ENCODE peak calls at places on chromosome 10, in eight cellular contexts. One of them, this sample, is unnamed.

GRCh38 chr10:124717911-124718734 is 26.1 kb downstream of the FAM53B start:
- DNase-seq in neural progenitor cell: no peak
- DNase-seq in GM06990: peak; percentile 80
- DNase-seq in IMR-90: no peak
- DNase-seq in fibroblast of the aortic adventitia: no peak
- DNase-seq in gastrocnemius medialis: no peak
- DNase-seq in OCI-LY7: no peak
- DNase-seq in mammary epithelial cell: peak; percentile 71
- DNase-seq in this sample: no peak

GRCh38 chr10:378930-379704 is 243.9 kb downstream of the ZMYND11 start:
- DNase-seq in neural progenitor cell: no peak
- DNase-seq in GM06990: no peak
- DNase-seq in IMR-90: no peak
- DNase-seq in fibroblast of the aortic adventitia: no peak
- DNase-seq in gastrocnemius medialis: no peak
- DNase-seq in OCI-LY7: no peak
- DNase-seq in mammary epithelial cell: no peak
- DNase-seq in this sample: no peak

GRCh38 chr10:59284111-59284975 is 78.0 kb downstream of the FAM13C start:
- DNase-seq in neural progenitor cell: no peak
- DNase-seq in GM06990: no peak
- DNase-seq in IMR-90: no peak
- DNase-seq in fibroblast of the aortic adventitia: no peak
- DNase-seq in gastrocnemius medialis: peak; percentile 69
- DNase-seq in OCI-LY7: no peak
- DNase-seq in mammary epithelial cell: peak; percentile 69
- DNase-seq in this sample: no peak

GRCh38 chr10:25766687-25767221 is 167.3 kb upstream of the MYO3A start:
- DNase-seq in neural progenitor cell: peak; percentile 90
- DNase-seq in GM06990: no peak
- DNase-seq in IMR-90: no peak
- DNase-seq in fibroblast of the aortic adventitia: no peak
- DNase-seq in gastrocnemius medialis: no peak
- DNase-seq in OCI-LY7: no peak
- DNase-seq in mammary epithelial cell: no peak
- DNase-seq in this sample: no peak

GRCh38 chr10:70090951-70091350 is 38.3 kb downstream of the MACROH2A2 start:
- DNase-seq in neural progenitor cell: no peak
- DNase-seq in GM06990: no peak
- DNase-seq in IMR-90: no peak
- DNase-seq in fibroblast of the aortic adventitia: no peak
- DNase-seq in gastrocnemius medialis: no peak
- DNase-seq in OCI-LY7: no peak
- DNase-seq in mammary epithelial cell: no peak
- DNase-seq in this sample: no peak

GRCh38 chr10:128060341-128060851 is 65.8 kb downstream of the MKI67 start:
- DNase-seq in neural progenitor cell: no peak
- DNase-seq in GM06990: no peak
- DNase-seq in IMR-90: no peak
- DNase-seq in fibroblast of the aortic adventitia: no peak
- DNase-seq in gastrocnemius medialis: no peak
- DNase-seq in OCI-LY7: no peak
- DNase-seq in mammary epithelial cell: no peak
- DNase-seq in this sample: no peak

GRCh38 chr10:62709200-62709599 is 95.3 kb upstream of the ADO start:
- DNase-seq in neural progenitor cell: no peak
- DNase-seq in GM06990: no peak
- DNase-seq in IMR-90: no peak
- DNase-seq in fibroblast of the aortic adventitia: no peak
- DNase-seq in gastrocnemius medialis: no peak
- DNase-seq in OCI-LY7: no peak
- DNase-seq in mammary epithelial cell: no peak
- DNase-seq in this sample: no peak

GRCh38 chr10:100799881-100800280 is 54.5 kb downstream of the PAX2 start:
- DNase-seq in neural progenitor cell: no peak
- DNase-seq in GM06990: no peak
- DNase-seq in IMR-90: no peak
- DNase-seq in fibroblast of the aortic adventitia: no peak
- DNase-seq in gastrocnemius medialis: no peak
- DNase-seq in OCI-LY7: no peak
- DNase-seq in mammary epithelial cell: no peak
- DNase-seq in this sample: no peak

GRCh38 chr10:126917975-126918908 is 13.0 kb downstream of the DOCK1 start:
- DNase-seq in neural progenitor cell: peak; percentile 39
- DNase-seq in GM06990: no peak
- DNase-seq in IMR-90: no peak
- DNase-seq in fibroblast of the aortic adventitia: no peak
- DNase-seq in gastrocnemius medialis: no peak
- DNase-seq in OCI-LY7: no peak
- DNase-seq in mammary epithelial cell: no peak
- DNase-seq in this sample: no peak

GRCh38 chr10:133335238-133336122 is 1.2 kb downstream of the CALY start:
- DNase-seq in neural progenitor cell: peak; percentile 84
- DNase-seq in GM06990: no peak
- DNase-seq in IMR-90: peak; percentile 61
- DNase-seq in fibroblast of the aortic adventitia: peak; percentile 60
- DNase-seq in gastrocnemius medialis: no peak
- DNase-seq in OCI-LY7: no peak
- DNase-seq in mammary epithelial cell: no peak
- DNase-seq in this sample: peak; percentile 70

GRCh38 chr10:5960070-5960972 is 17.0 kb downstream of the IL15RA start:
- DNase-seq in neural progenitor cell: no peak
- DNase-seq in GM06990: no peak
- DNase-seq in IMR-90: peak; percentile 73
- DNase-seq in fibroblast of the aortic adventitia: no peak
- DNase-seq in gastrocnemius medialis: no peak
- DNase-seq in OCI-LY7: no peak
- DNase-seq in mammary epithelial cell: no peak
- DNase-seq in this sample: peak; percentile 66

GRCh38 chr10:12940791-12941190 is 60.7 kb downstream of the CCDC3 start:
- DNase-seq in neural progenitor cell: no peak
- DNase-seq in GM06990: no peak
- DNase-seq in IMR-90: no peak
- DNase-seq in fibroblast of the aortic adventitia: no peak
- DNase-seq in gastrocnemius medialis: no peak
- DNase-seq in OCI-LY7: no peak
- DNase-seq in mammary epithelial cell: no peak
- DNase-seq in this sample: no peak

DNA sequence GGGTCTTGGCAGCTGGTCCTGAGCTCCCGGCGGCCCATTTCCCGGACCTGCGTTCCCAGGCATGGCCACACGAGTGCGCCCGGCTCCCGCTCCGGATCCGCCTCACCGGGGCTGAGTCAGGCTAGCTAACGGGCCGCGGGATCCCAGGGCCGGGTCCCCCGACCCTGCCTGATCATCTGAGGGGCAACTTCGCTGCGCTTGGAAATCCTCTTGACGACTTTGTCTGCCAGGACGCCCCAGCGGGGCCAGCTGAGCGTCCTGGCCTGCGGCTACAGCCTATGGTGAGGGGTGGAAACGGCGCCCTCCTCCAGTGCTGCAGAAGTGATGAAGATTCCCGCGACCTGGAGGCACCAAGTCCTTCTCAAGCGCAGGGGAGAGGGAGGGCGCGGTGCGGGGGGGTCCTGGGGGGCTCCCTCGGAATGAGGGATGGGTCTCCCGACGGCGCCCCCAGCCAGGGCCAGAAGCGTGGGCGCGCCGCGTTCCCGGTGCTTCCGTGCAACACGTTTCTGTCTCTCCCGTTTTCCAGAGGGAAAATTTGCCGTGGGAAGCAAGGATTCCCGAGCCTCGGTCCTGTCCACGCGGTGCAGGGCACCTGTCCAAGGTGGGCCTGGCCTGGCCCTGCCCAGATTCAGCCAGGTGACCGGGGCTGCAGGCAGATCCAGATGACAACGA is 212.4 kb downstream of the CCSER2 start:
- DNase-seq in neural progenitor cell: peak; percentile 89
- DNase-seq in GM06990: peak; percentile 56
- DNase-seq in IMR-90: peak; percentile 44
- DNase-seq in fibroblast of the aortic adventitia: peak; percentile 54
- DNase-seq in gastrocnemius medialis: no peak
- DNase-seq in OCI-LY7: peak; percentile 30
- DNase-seq in mammary epithelial cell: peak; percentile 45
- DNase-seq in this sample: peak; percentile 62
- TF ChIP-seq CTCF in neural progenitor cell: peak; percentile 77
- TF ChIP-seq CTCF in GM06990: peak; percentile 90
- TF ChIP-seq CTCF in IMR-90: peak; percentile 82
- TF ChIP-seq CTCF in fibroblast of the aortic adventitia: peak; percentile 88
- TF ChIP-seq CTCF in gastrocnemius medialis: peak; percentile 76
- TF ChIP-seq CTCF in OCI-LY7: peak; percentile 71
- TF ChIP-seq CTCF in mammary epithelial cell: peak; percentile 89
- TF ChIP-seq CTCF in this sample: peak; percentile 94

GRCh38 chr10:32412499-32412853 is 33.5 kb upstream of the CCDC7 start:
- DNase-seq in neural progenitor cell: no peak
- DNase-seq in GM06990: no peak
- DNase-seq in IMR-90: peak; percentile 51
- DNase-seq in fibroblast of the aortic adventitia: peak; percentile 10
- DNase-seq in gastrocnemius medialis: no peak
- DNase-seq in OCI-LY7: no peak
- DNase-seq in mammary epithelial cell: peak; percentile 67
- DNase-seq in this sample: peak; percentile 28
- H3K4me3 ChIP-seq in neural progenitor cell: no peak overlapping the region
- H3K4me3 ChIP-seq in GM06990: no peak overlapping the region
- H3K4me3 ChIP-seq in IMR-90: no peak overlapping the region
- H3K4me3 ChIP-seq in fibroblast of the aortic adventitia: no peak overlapping the region
- H3K4me3 ChIP-seq in gastrocnemius medialis: no peak overlapping the region
- H3K4me3 ChIP-seq in OCI-LY7: no peak overlapping the region
- H3K4me3 ChIP-seq in mammary epithelial cell: no peak overlapping the region
- H3K4me3 ChIP-seq in this sample: no peak overlapping the region

GRCh38 chr10:132321726-132322125 is 10.3 kb upstream of the LRRC27 start:
- DNase-seq in neural progenitor cell: no peak
- DNase-seq in GM06990: no peak
- DNase-seq in IMR-90: no peak
- DNase-seq in fibroblast of the aortic adventitia: no peak
- DNase-seq in gastrocnemius medialis: no peak
- DNase-seq in OCI-LY7: no peak
- DNase-seq in mammary epithelial cell: no peak
- DNase-seq in this sample: no peak

GRCh38 chr10:132319853-132320669 is 11.9 kb upstream of the LRRC27 start:
- DNase-seq in neural progenitor cell: no peak
- DNase-seq in GM06990: peak; percentile 65
- DNase-seq in IMR-90: peak; percentile 92
- DNase-seq in fibroblast of the aortic adventitia: peak; percentile 89
- DNase-seq in gastrocnemius medialis: peak; percentile 43
- DNase-seq in OCI-LY7: no peak
- DNase-seq in mammary epithelial cell: peak; percentile 74
- DNase-seq in this sample: peak; percentile 91

GRCh38 chr10:132325969-132326889 is 5.8 kb upstream of the LRRC27 start:
- DNase-seq in neural progenitor cell: no peak
- DNase-seq in GM06990: no peak
- DNase-seq in IMR-90: no peak
- DNase-seq in fibroblast of the aortic adventitia: no peak
- DNase-seq in gastrocnemius medialis: no peak
- DNase-seq in OCI-LY7: no peak
- DNase-seq in mammary epithelial cell: no peak
- DNase-seq in this sample: no peak

GRCh38 chr10:132320776-132321469 is 11.1 kb upstream of the LRRC27 start:
- DNase-seq in neural progenitor cell: no peak
- DNase-seq in GM06990: no peak
- DNase-seq in IMR-90: no peak
- DNase-seq in fibroblast of the aortic adventitia: no peak
- DNase-seq in gastrocnemius medialis: no peak
- DNase-seq in OCI-LY7: no peak
- DNase-seq in mammary epithelial cell: no peak
- DNase-seq in this sample: no peak

GRCh38 chr10:132322621-132323048 is 9.4 kb upstream of the LRRC27 start:
- DNase-seq in neural progenitor cell: no peak
- DNase-seq in GM06990: no peak
- DNase-seq in IMR-90: peak; percentile 30
- DNase-seq in fibroblast of the aortic adventitia: peak; percentile 60
- DNase-seq in gastrocnemius medialis: no peak
- DNase-seq in OCI-LY7: no peak
- DNase-seq in mammary epithelial cell: no peak
- DNase-seq in this sample: peak; percentile 80
- TF ChIP-seq CTCF in neural progenitor cell: no peak
- TF ChIP-seq CTCF in GM06990: no peak
- TF ChIP-seq CTCF in IMR-90: peak; percentile 26
- TF ChIP-seq CTCF in fibroblast of the aortic adventitia: peak; percentile 28
- TF ChIP-seq CTCF in gastrocnemius medialis: no peak
- TF ChIP-seq CTCF in OCI-LY7: no peak
- TF ChIP-seq CTCF in mammary epithelial cell: no peak
- TF ChIP-seq CTCF in this sample: peak; percentile 27

GRCh38 chr10:102704915-102705314 is 9.3 kb downstream of the ARL3 start:
- DNase-seq in neural progenitor cell: no peak
- DNase-seq in GM06990: no peak
- DNase-seq in IMR-90: peak; percentile 76
- DNase-seq in fibroblast of the aortic adventitia: peak; percentile 68
- DNase-seq in gastrocnemius medialis: no peak
- DNase-seq in OCI-LY7: no peak
- DNase-seq in mammary epithelial cell: no peak
- DNase-seq in this sample: peak; percentile 73

GRCh38 chr10:102702742-102703141 is 11.5 kb downstream of the ARL3 start:
- DNase-seq in neural progenitor cell: no peak
- DNase-seq in GM06990: no peak
- DNase-seq in IMR-90: peak; percentile 40
- DNase-seq in fibroblast of the aortic adventitia: no peak
- DNase-seq in gastrocnemius medialis: no peak
- DNase-seq in OCI-LY7: no peak
- DNase-seq in mammary epithelial cell: no peak
- DNase-seq in this sample: no peak

GRCh38 chr10:102701272-102701671 is 12.9 kb downstream of the ARL3 start:
- DNase-seq in neural progenitor cell: no peak
- DNase-seq in GM06990: no peak
- DNase-seq in IMR-90: peak; percentile 50
- DNase-seq in fibroblast of the aortic adventitia: no peak
- DNase-seq in gastrocnemius medialis: no peak
- DNase-seq in OCI-LY7: no peak
- DNase-seq in mammary epithelial cell: no peak
- DNase-seq in this sample: no peak

GRCh38 chr10:102701796-102702195 is 12.4 kb downstream of the ARL3 start:
- DNase-seq in neural progenitor cell: no peak
- DNase-seq in GM06990: no peak
- DNase-seq in IMR-90: no peak
- DNase-seq in fibroblast of the aortic adventitia: no peak
- DNase-seq in gastrocnemius medialis: no peak
- DNase-seq in OCI-LY7: no peak
- DNase-seq in mammary epithelial cell: no peak
- DNase-seq in this sample: no peak

DNA sequence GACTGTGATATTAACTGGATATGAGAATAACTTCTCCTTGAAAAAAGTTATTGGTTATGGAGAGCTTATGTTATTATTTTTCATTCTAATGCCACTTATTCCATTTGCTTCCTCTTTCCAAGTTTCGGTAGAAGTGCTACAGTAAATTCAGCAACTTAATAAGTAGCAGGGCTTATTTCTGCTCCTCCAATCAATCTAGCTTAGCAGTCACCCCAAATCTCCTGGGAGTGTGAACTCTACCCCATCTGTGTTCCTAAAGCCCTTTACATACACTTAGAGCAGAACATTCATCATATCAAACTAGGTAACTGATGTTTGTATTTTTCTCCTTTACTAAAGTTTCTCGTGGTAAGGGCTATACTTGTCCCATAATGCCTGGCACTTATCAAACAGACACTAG is 8.7 kb downstream of the ARL3 start:
- DNase-seq in neural progenitor cell: no peak
- DNase-seq in GM06990: no peak
- DNase-seq in IMR-90: no peak
- DNase-seq in fibroblast of the aortic adventitia: no peak
- DNase-seq in gastrocnemius medialis: no peak
- DNase-seq in OCI-LY7: no peak
- DNase-seq in mammary epithelial cell: no peak
- DNase-seq in this sample: no peak
- H3K4me3 ChIP-seq in neural progenitor cell: no peak overlapping the region
- H3K4me3 ChIP-seq in GM06990: no peak overlapping the region
- H3K4me3 ChIP-seq in IMR-90: no peak overlapping the region
- H3K4me3 ChIP-seq in fibroblast of the aortic adventitia: no peak overlapping the region
- H3K4me3 ChIP-seq in gastrocnemius medialis: no peak overlapping the region
- H3K4me3 ChIP-seq in OCI-LY7: no peak overlapping the region
- H3K4me3 ChIP-seq in mammary epithelial cell: no peak overlapping the region
- H3K4me3 ChIP-seq in this sample: no peak overlapping the region